ENCODE peak calls at places on chromosomes 7 and 10, in ten cellular contexts. One of them, this sample, is unnamed. For H3K4me1, the result is how much of the 10 kb centered on the place peaks cover.

GRCh38 chr10:1227505-1228402 is 171.6 kb downstream of the WDR37 start:
- DNase-seq in left lung: no peak
- DNase-seq in colonic mucosa: no peak
- DNase-seq in stomach: no peak
- DNase-seq in ovary: no peak
- DNase-seq in neural progenitor cell: no peak
- DNase-seq in keratinocyte: no peak
- DNase-seq in endothelial cell of umbilical vein: no peak
- DNase-seq in Peyer's patch: no peak
- DNase-seq in heart left ventricle: no peak
- DNase-seq in this sample: no peak

GRCh38 chr10:127485153-127485857 is 63.8 kb upstream of the NPS start:
- DNase-seq in left lung: no peak
- DNase-seq in colonic mucosa: no peak
- DNase-seq in stomach: no peak
- DNase-seq in ovary: no peak
- DNase-seq in neural progenitor cell: peak
- DNase-seq in keratinocyte: no peak
- DNase-seq in endothelial cell of umbilical vein: no peak
- DNase-seq in Peyer's patch: no peak
- DNase-seq in heart left ventricle: no peak
- DNase-seq in this sample: no peak

GRCh38 chr7:151086802-151087246 is 549 bp downstream of the AGAP3 start:
- DNase-seq in left lung: peak
- DNase-seq in colonic mucosa: peak
- DNase-seq in stomach: no peak
- DNase-seq in ovary: no peak
- DNase-seq in neural progenitor cell: peak
- DNase-seq in keratinocyte: no peak
- DNase-seq in endothelial cell of umbilical vein: no peak
- DNase-seq in Peyer's patch: no peak
- DNase-seq in heart left ventricle: no peak
- DNase-seq in this sample: peak

GRCh38 chr10:119737827-119738226 is 12.0 kb downstream of the INPP5F start:
- DNase-seq in left lung: no peak
- DNase-seq in colonic mucosa: peak
- DNase-seq in stomach: no peak
- DNase-seq in ovary: no peak
- DNase-seq in neural progenitor cell: peak
- DNase-seq in keratinocyte: peak
- DNase-seq in endothelial cell of umbilical vein: peak
- DNase-seq in Peyer's patch: no peak
- DNase-seq in heart left ventricle: no peak
- DNase-seq in this sample: peak

GRCh38 chr10:79400567-79401004 is 44.8 kb downstream of the ZCCHC24 start:
- DNase-seq in left lung: peak
- DNase-seq in colonic mucosa: peak
- DNase-seq in stomach: peak
- DNase-seq in ovary: no peak
- DNase-seq in neural progenitor cell: peak
- DNase-seq in keratinocyte: peak
- DNase-seq in endothelial cell of umbilical vein: no peak
- DNase-seq in Peyer's patch: no peak
- DNase-seq in heart left ventricle: no peak
- DNase-seq in this sample: peak

GRCh38 chr10:38163617-38164016 is 69.5 kb downstream of the ZNF37A start:
- DNase-seq in left lung: no peak
- DNase-seq in colonic mucosa: no peak
- DNase-seq in stomach: no peak
- DNase-seq in ovary: no peak
- DNase-seq in neural progenitor cell: no peak
- DNase-seq in keratinocyte: no peak
- DNase-seq in endothelial cell of umbilical vein: no peak
- DNase-seq in Peyer's patch: no peak
- DNase-seq in heart left ventricle: no peak
- DNase-seq in this sample: no peak

GRCh38 chr7:57205000-57205399 is 72.8 kb upstream of the ZNF479 start:
- DNase-seq in left lung: no peak
- DNase-seq in colonic mucosa: no peak
- DNase-seq in stomach: peak
- DNase-seq in ovary: no peak
- DNase-seq in neural progenitor cell: no peak
- DNase-seq in keratinocyte: no peak
- DNase-seq in endothelial cell of umbilical vein: no peak
- DNase-seq in Peyer's patch: no peak
- DNase-seq in heart left ventricle: no peak
- DNase-seq in this sample: no peak

GRCh38 chr7:76129366-76129765 is 72.3 kb upstream of the SRRM3 start:
- DNase-seq in left lung: no peak
- DNase-seq in colonic mucosa: no peak
- DNase-seq in stomach: no peak
- DNase-seq in ovary: no peak
- DNase-seq in neural progenitor cell: no peak
- DNase-seq in keratinocyte: no peak
- DNase-seq in endothelial cell of umbilical vein: no peak
- DNase-seq in Peyer's patch: no peak
- DNase-seq in heart left ventricle: no peak
- DNase-seq in this sample: peak

GRCh38 chr7:88312061-88312663 is 5.5 kb upstream of the STEAP4 start:
- DNase-seq in left lung: no peak
- DNase-seq in colonic mucosa: peak
- DNase-seq in stomach: peak
- DNase-seq in ovary: no peak
- DNase-seq in neural progenitor cell: no peak
- DNase-seq in keratinocyte: no peak
- DNase-seq in endothelial cell of umbilical vein: no peak
- DNase-seq in Peyer's patch: no peak
- DNase-seq in heart left ventricle: peak
- DNase-seq in this sample: no peak

GRCh38 chr10:103621778-103622115 is 128.2 kb downstream of the NEURL1 start:
- DNase-seq in left lung: no peak
- DNase-seq in colonic mucosa: no peak
- DNase-seq in stomach: no peak
- DNase-seq in ovary: no peak
- DNase-seq in neural progenitor cell: no peak
- DNase-seq in keratinocyte: no peak
- DNase-seq in endothelial cell of umbilical vein: no peak
- DNase-seq in Peyer's patch: no peak
- DNase-seq in heart left ventricle: no peak
- DNase-seq in this sample: no peak
- H3K27ac ChIP-seq in left lung: peak
- H3K27ac ChIP-seq in colonic mucosa: no peak
- H3K27ac ChIP-seq in stomach: peak
- H3K27ac ChIP-seq in ovary: no peak
- H3K27ac ChIP-seq in neural progenitor cell: no peak
- H3K27ac ChIP-seq in keratinocyte: no peak
- H3K27ac ChIP-seq in endothelial cell of umbilical vein: no peak
- H3K27ac ChIP-seq in Peyer's patch: no peak
- H3K27ac ChIP-seq in heart left ventricle: no peak
- H3K27ac ChIP-seq in this sample: no peak

GRCh38 chr7:139772115-139772514 is 5.7 kb downstream of the HIPK2 start:
- DNase-seq in left lung: no peak
- DNase-seq in colonic mucosa: no peak
- DNase-seq in stomach: peak
- DNase-seq in ovary: no peak
- DNase-seq in neural progenitor cell: no peak
- DNase-seq in keratinocyte: no peak
- DNase-seq in endothelial cell of umbilical vein: no peak
- DNase-seq in Peyer's patch: no peak
- DNase-seq in heart left ventricle: no peak
- DNase-seq in this sample: peak
- H3K4me1 ChIP-seq in left lung: under half
- H3K4me1 ChIP-seq in colonic mucosa: under half
- H3K4me1 ChIP-seq in stomach: half or more
- H3K4me1 ChIP-seq in ovary: under half
- H3K4me1 ChIP-seq in neural progenitor cell: under half
- H3K4me1 ChIP-seq in keratinocyte: half or more
- H3K4me1 ChIP-seq in endothelial cell of umbilical vein: under half
- H3K4me1 ChIP-seq in Peyer's patch: under half
- H3K4me1 ChIP-seq in heart left ventricle: half or more
- H3K4me1 ChIP-seq in this sample: half or more

GRCh38 chr7:2517678-2518077 is 1.9 kb upstream of the LFNG start:
- DNase-seq in left lung: no peak
- DNase-seq in colonic mucosa: no peak
- DNase-seq in stomach: no peak
- DNase-seq in ovary: no peak
- DNase-seq in neural progenitor cell: no peak
- DNase-seq in keratinocyte: no peak
- DNase-seq in endothelial cell of umbilical vein: no peak
- DNase-seq in Peyer's patch: no peak
- DNase-seq in heart left ventricle: no peak
- DNase-seq in this sample: no peak

GRCh38 chr7:2516194-2516555 is 3.4 kb upstream of the LFNG start:
- DNase-seq in left lung: no peak
- DNase-seq in colonic mucosa: no peak
- DNase-seq in stomach: no peak
- DNase-seq in ovary: no peak
- DNase-seq in neural progenitor cell: no peak
- DNase-seq in keratinocyte: no peak
- DNase-seq in endothelial cell of umbilical vein: no peak
- DNase-seq in Peyer's patch: no peak
- DNase-seq in heart left ventricle: no peak
- DNase-seq in this sample: no peak

GRCh38 chr7:2518101-2518500 is 1.5 kb upstream of the LFNG start:
- DNase-seq in left lung: no peak
- DNase-seq in colonic mucosa: peak
- DNase-seq in stomach: no peak
- DNase-seq in ovary: no peak
- DNase-seq in neural progenitor cell: no peak
- DNase-seq in keratinocyte: no peak
- DNase-seq in endothelial cell of umbilical vein: no peak
- DNase-seq in Peyer's patch: peak
- DNase-seq in heart left ventricle: no peak
- DNase-seq in this sample: no peak

GRCh38 chr7:2515424-2516193 is 4.0 kb upstream of the LFNG start:
- DNase-seq in left lung: peak
- DNase-seq in colonic mucosa: no peak
- DNase-seq in stomach: no peak
- DNase-seq in ovary: no peak
- DNase-seq in neural progenitor cell: no peak
- DNase-seq in keratinocyte: no peak
- DNase-seq in endothelial cell of umbilical vein: no peak
- DNase-seq in Peyer's patch: no peak
- DNase-seq in heart left ventricle: no peak
- DNase-seq in this sample: no peak

GRCh38 chr7:2517004-2517403 is 2.6 kb upstream of the LFNG start:
- DNase-seq in left lung: no peak
- DNase-seq in colonic mucosa: no peak
- DNase-seq in stomach: no peak
- DNase-seq in ovary: no peak
- DNase-seq in neural progenitor cell: peak
- DNase-seq in keratinocyte: no peak
- DNase-seq in endothelial cell of umbilical vein: no peak
- DNase-seq in Peyer's patch: no peak
- DNase-seq in heart left ventricle: no peak
- DNase-seq in this sample: no peak
- TF ChIP-seq CTCF in left lung: no peak
- TF ChIP-seq CTCF in colonic mucosa: no peak
- TF ChIP-seq CTCF in stomach: no peak
- TF ChIP-seq CTCF in ovary: no peak
- TF ChIP-seq CTCF in neural progenitor cell: no peak
- TF ChIP-seq CTCF in keratinocyte: no peak
- TF ChIP-seq CTCF in endothelial cell of umbilical vein: no peak
- TF ChIP-seq CTCF in Peyer's patch: no peak
- TF ChIP-seq CTCF in heart left ventricle: no peak
- TF ChIP-seq CTCF in this sample: peak

DNA sequence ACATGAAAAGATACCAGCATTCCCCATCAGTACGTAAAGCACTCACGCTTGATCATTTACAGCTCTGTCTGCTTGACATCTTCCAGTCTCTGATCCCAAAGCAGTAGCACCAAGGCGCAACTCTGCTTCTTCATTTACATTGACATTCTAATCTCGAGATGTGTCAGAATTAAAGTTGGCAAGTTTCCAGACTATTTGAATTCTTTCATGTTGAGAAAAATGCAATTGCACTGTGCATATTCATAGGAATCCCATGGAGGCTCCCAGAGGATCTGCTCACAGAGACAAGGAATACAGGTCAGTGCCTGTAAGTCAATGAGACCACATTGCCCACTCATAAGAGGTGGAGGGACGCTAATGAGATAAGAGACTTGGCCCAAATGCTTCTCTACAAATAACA is 184.0 kb downstream of the LRRN3 start:
- DNase-seq in left lung: no peak
- DNase-seq in colonic mucosa: no peak
- DNase-seq in stomach: no peak
- DNase-seq in ovary: no peak
- DNase-seq in neural progenitor cell: no peak
- DNase-seq in keratinocyte: peak
- DNase-seq in endothelial cell of umbilical vein: peak
- DNase-seq in Peyer's patch: no peak
- DNase-seq in heart left ventricle: no peak
- DNase-seq in this sample: peak
- H3K27ac ChIP-seq in left lung: no peak
- H3K27ac ChIP-seq in colonic mucosa: no peak
- H3K27ac ChIP-seq in stomach: no peak
- H3K27ac ChIP-seq in ovary: no peak
- H3K27ac ChIP-seq in neural progenitor cell: no peak
- H3K27ac ChIP-seq in keratinocyte: no peak
- H3K27ac ChIP-seq in endothelial cell of umbilical vein: no peak
- H3K27ac ChIP-seq in Peyer's patch: no peak
- H3K27ac ChIP-seq in heart left ventricle: no peak
- H3K27ac ChIP-seq in this sample: no peak

This sample was measured in cardiac muscle cell.